ENCODE peak calls at places on chromosomes 1 and 21, in five cellular contexts. One of them, this sample, is unnamed.

GRCh38 chr1:33524586-33524985 is 52.1 kb downstream of the ZSCAN20 start:
- DNase-seq in AG04450: no peak
- DNase-seq in T1000: no peak
- DNase-seq in fibroblast of gingiva: no peak
- DNase-seq in CD4-positive, alpha-beta memory T cell: no peak
- DNase-seq in this sample: no peak

GRCh38 chr1:55541296-55541695 is 326.1 kb upstream of the USP24 start:
- DNase-seq in AG04450: no peak
- DNase-seq in T1000: no peak
- DNase-seq in fibroblast of gingiva: no peak
- DNase-seq in CD4-positive, alpha-beta memory T cell: no peak
- DNase-seq in this sample: no peak

GRCh38 chr1:205978676-205979075 is 24.5 kb downstream of the RAB7B start:
- DNase-seq in AG04450: no peak
- DNase-seq in T1000: no peak
- DNase-seq in fibroblast of gingiva: no peak
- DNase-seq in CD4-positive, alpha-beta memory T cell: no peak
- DNase-seq in this sample: no peak

GRCh38 chr1:230185076-230186001 is 118.3 kb downstream of the GALNT2 start:
- DNase-seq in AG04450: no peak
- DNase-seq in T1000: no peak
- DNase-seq in fibroblast of gingiva: no peak
- DNase-seq in CD4-positive, alpha-beta memory T cell: no peak
- DNase-seq in this sample: no peak

GRCh38 chr1:41444246-41444645 is 40.2 kb downstream of the EDN2 start:
- DNase-seq in AG04450: no peak
- DNase-seq in T1000: no peak
- DNase-seq in fibroblast of gingiva: no peak
- DNase-seq in CD4-positive, alpha-beta memory T cell: no peak
- DNase-seq in this sample: no peak

GRCh38 chr1:217393901-217394300 is 237.0 kb downstream of the GPATCH2 start:
- DNase-seq in AG04450: no peak
- DNase-seq in T1000: no peak
- DNase-seq in fibroblast of gingiva: no peak
- DNase-seq in CD4-positive, alpha-beta memory T cell: no peak
- DNase-seq in this sample: no peak

GRCh38 chr1:110053557-110054428 is 16.7 kb downstream of the ALX3 start:
- DNase-seq in AG04450: no peak
- DNase-seq in T1000: no peak
- DNase-seq in fibroblast of gingiva: no peak
- DNase-seq in CD4-positive, alpha-beta memory T cell: peak
- DNase-seq in this sample: no peak

GRCh38 chr1:53620620-53620957 is 118.4 kb downstream of the GLIS1 start:
- DNase-seq in AG04450: no peak
- DNase-seq in T1000: no peak
- DNase-seq in fibroblast of gingiva: no peak
- DNase-seq in CD4-positive, alpha-beta memory T cell: no peak
- DNase-seq in this sample: no peak

GRCh38 chr1:233514946-233515391 is 98.9 kb upstream of the KCNK1 start:
- DNase-seq in AG04450: no peak
- DNase-seq in T1000: no peak
- DNase-seq in fibroblast of gingiva: no peak
- DNase-seq in CD4-positive, alpha-beta memory T cell: no peak
- DNase-seq in this sample: no peak

GRCh38 chr1:184199797-184200170 is 148.3 kb downstream of the TSEN15 start:
- DNase-seq in AG04450: no peak
- DNase-seq in T1000: no peak
- DNase-seq in fibroblast of gingiva: no peak
- DNase-seq in CD4-positive, alpha-beta memory T cell: no peak
- DNase-seq in this sample: no peak

GRCh38 chr1:205451759-205452164 is 4.1 kb downstream of the BLACAT1 start:
- DNase-seq in AG04450: no peak
- DNase-seq in T1000: no peak
- DNase-seq in fibroblast of gingiva: no peak
- DNase-seq in CD4-positive, alpha-beta memory T cell: no peak
- DNase-seq in this sample: no peak

GRCh38 chr1:228003461-228004330 is 3.1 kb upstream of the WNT3A start:
- DNase-seq in AG04450: no peak
- DNase-seq in T1000: no peak
- DNase-seq in fibroblast of gingiva: no peak
- DNase-seq in CD4-positive, alpha-beta memory T cell: no peak
- DNase-seq in this sample: no peak

GRCh38 chr1:160103658-160104519 is 5.5 kb upstream of the IGSF8 start:
- DNase-seq in AG04450: no peak
- DNase-seq in T1000: no peak
- DNase-seq in fibroblast of gingiva: no peak
- DNase-seq in CD4-positive, alpha-beta memory T cell: no peak
- DNase-seq in this sample: no peak

GRCh38 chr21:38416791-38417190 is 81.5 kb downstream of the ERG start:
- DNase-seq in AG04450: no peak
- DNase-seq in T1000: no peak
- DNase-seq in fibroblast of gingiva: no peak
- DNase-seq in CD4-positive, alpha-beta memory T cell: no peak
- DNase-seq in this sample: no peak